ENCODE peak calls at places on chromosomes 2 and 18, in four cellular contexts. F is neural progenitor cell, X is HCT116, M is SK-N-SH. Q is an unnamed sample.

GRCh38 chr2:181312515-181312927 is 144.7 kb upstream of the ITGA4 start:
- DNase-seq in X (no peak), M (no peak), F (no peak), Q (peak)

GRCh38 chr18:62045316-62045715 is 141.5 kb downstream of the PIGN start:
- DNase-seq in M (no peak), X (no peak), F (no peak), Q (no peak)

GRCh38 chr18:34631071-34631470 is 79.0 kb upstream of the DTNA start:
- DNase-seq in X (no peak), M (no peak), F (no peak), Q (no peak)

GRCh38 chr2:41928593-41928992 is 119.2 kb upstream of the PKDCC start:
- DNase-seq in X (no peak), F (no peak), M (no peak), Q (no peak)

GRCh38 chr2:4673025-4673489 is 969.7 kb downstream of the DCDC2C start:
- DNase-seq in M (no peak), X (no peak), F (no peak), Q (no peak)

GRCh38 chr18:7117390-7118355 is at the start of gene LAMA1:
- DNase-seq in M (peak), F (peak), X (no peak), Q (no peak)

GRCh38 chr2:9914384-9915065 is 37.0 kb upstream of the GRHL1 start:
- DNase-seq in F (no peak), X (peak), M (no peak), Q (no peak)

GRCh38 chr2:200703132-200703925 is 108.4 kb upstream of the BZW1 start:
- DNase-seq in X (peak), F (peak), M (peak), Q (peak)

GRCh38 chr2:150138587-150138986 is 348.9 kb downstream of the RND3 start:
- DNase-seq in F (no peak), X (no peak), M (no peak), Q (no peak)

GRCh38 chr2:600542-601386 is 76.4 kb downstream of the TMEM18 start:
- DNase-seq in F (no peak), X (no peak), M (peak), Q (no peak)

GRCh38 chr2:108280466-108280865 is 8.2 kb upstream of the SULT1C2 start:
- DNase-seq in F (no peak), M (no peak), X (no peak), Q (no peak)

GRCh38 chr18:13371689-13372404 is 153.3 kb downstream of the LDLRAD4 start:
- DNase-seq in X (no peak), F (no peak), M (no peak), Q (no peak)

GRCh38 chr2:217706095-217706494 is 296.7 kb downstream of the TNS1 start:
- DNase-seq in F (no peak), X (no peak), M (no peak), Q (no peak)

GRCh38 chr2:129728251-129728972 is 251.1 kb upstream of the RAB6C start:
- DNase-seq in F (no peak), M (no peak), X (no peak), Q (no peak)

GRCh38 chr2:9703085-9703641 is 72.4 kb upstream of the YWHAQ start:
- DNase-seq in M (no peak), F (no peak), X (peak), Q (no peak)

GRCh38 chr2:106575955-106576354 is 88.8 kb downstream of the CD8B2 start:
- DNase-seq in X (no peak), F (peak), M (peak), Q (no peak)

GRCh38 chr2:152618188-152618564 is 99.1 kb downstream of the PRPF40A start:
- DNase-seq in M (no peak), F (no peak), X (no peak), Q (no peak)

GRCh38 chr2:235162544-235163197 is 210.9 kb downstream of the SH3BP4 start:
- DNase-seq in F (no peak), M (no peak), X (no peak), Q (no peak)

GRCh38 chr2:131076707-131077106 is 16.6 kb downstream of the FAM168B start:
- DNase-seq in X (no peak), F (no peak), M (no peak), Q (no peak)

GRCh38 chr2:225660262-225661091 is 261.0 kb downstream of the NYAP2 start:
- DNase-seq in F (peak), M (peak), X (peak), Q (peak)

GRCh38 chr2:227606476-227606875 is 7.8 kb downstream of the SCYGR2 start:
- DNase-seq in M (no peak), X (no peak), F (no peak), Q (no peak)

GRCh38 chr2:189305291-189305943 is 125.9 kb upstream of the COL5A2 start:
- DNase-seq in M (no peak), F (no peak), X (no peak), Q (no peak)

GRCh38 chr2:16281451-16282330 is 341.3 kb downstream of the MYCN start:
- DNase-seq in M (peak), F (peak), X (peak), Q (peak)

GRCh38 chr2:74548919-74549684 is 4.6 kb downstream of the LOXL3 start:
- DNase-seq in M (peak), X (no peak), F (peak), Q (no peak)

DNA sequence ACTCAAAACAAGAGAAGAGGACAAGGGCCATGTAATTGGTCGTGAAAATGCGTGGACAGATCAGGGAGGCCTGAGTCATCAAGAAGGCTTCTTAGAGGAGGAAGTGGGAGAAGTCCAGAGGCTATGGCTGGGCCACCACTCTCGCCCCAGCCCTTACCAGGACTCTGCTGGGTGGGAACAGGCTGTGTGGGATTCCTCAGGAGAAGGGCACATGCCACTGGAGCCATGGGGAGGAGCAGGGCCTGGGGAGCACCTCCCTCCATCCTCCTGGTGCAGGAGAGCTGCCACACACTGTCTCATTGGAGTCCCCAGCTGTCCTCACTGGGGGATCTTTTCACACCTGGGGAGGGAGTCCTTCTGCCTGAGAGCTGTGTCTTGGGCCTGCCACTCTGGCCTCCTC is 9.4 kb upstream of the RALB start:
- DNase-seq in X (no peak), F (no peak), M (no peak), Q (no peak)
- TF ChIP-seq EZH2phosphoT487 in X (no peak), F (no peak), M (no peak), Q (no peak)

GRCh38 chr2:64328415-64328722 is 125.6 kb upstream of the LGALSL start:
- DNase-seq in X (no peak), M (peak), F (no peak), Q (peak)

GRCh38 chr2:64325852-64326577 is 127.9 kb upstream of the LGALSL start:
- DNase-seq in F (no peak), X (no peak), M (no peak), Q (peak)

GRCh38 chr2:64327510-64328414 is 126.2 kb upstream of the LGALSL start:
- DNase-seq in X (no peak), M (peak), F (peak), Q (peak)

GRCh38 chr2:64326578-64327050 is 127.3 kb upstream of the LGALSL start:
- DNase-seq in M (no peak), X (no peak), F (no peak), Q (no peak)

DNA sequence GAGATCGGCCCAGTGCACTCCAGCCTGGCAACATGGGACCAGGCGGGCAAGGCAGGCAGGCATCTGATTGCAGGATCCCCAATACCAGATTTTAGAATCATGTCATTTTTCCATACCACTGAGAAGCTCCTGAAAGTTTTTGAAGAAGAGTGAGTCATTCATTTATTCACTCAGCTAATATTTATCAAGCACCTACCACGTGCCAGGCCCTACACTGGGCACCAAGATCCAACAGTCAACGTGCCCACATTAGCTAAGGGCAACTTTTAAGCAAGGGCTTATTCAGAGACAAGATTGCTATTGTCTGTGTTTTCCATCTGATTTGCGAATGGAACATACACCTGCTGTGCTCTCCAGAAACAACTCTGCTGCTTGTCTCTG is 126.8 kb upstream of the LGALSL start:
- DNase-seq in M (no peak), X (no peak), F (no peak), Q (no peak)
- H2AFZ ChIP-seq in M (no peak), X (no peak), F (no peak), Q (peak)

GRCh38 chr2:128514555-128514955 is 195.9 kb upstream of the HS6ST1 start:
- DNase-seq in M (no peak), F (no peak), X (no peak), Q (no peak)
- H3K4me3 ChIP-seq in M (no peak), F (no peak), X (no peak), Q (no peak)

DNA sequence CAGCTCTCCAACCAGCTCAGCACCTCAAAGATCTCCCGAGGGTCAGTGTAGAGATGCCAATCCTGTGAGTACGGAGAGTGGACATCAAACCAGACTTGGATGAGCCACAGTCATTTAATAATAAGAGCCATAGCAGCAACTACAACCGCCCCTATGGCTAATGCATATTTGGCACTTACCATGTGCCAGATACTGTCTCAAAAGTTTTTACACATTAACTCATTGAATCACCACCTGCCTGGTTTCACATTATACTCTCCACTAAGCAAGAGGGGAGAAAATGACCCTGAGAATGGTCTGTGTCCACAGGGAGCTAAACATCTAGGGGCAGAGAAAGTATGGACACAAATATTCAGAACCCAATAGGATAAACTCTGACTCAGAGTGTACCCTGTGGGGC is 2.6 kb downstream of the CNPPD1 start:
- DNase-seq in X (no peak), F (no peak), M (no peak), Q (no peak)
- TF ChIP-seq EZH2phosphoT487 in X (no peak), F (no peak), M (no peak), Q (no peak)

GRCh38 chr2:210072922-210073509 is 70.6 kb downstream of the RPE start:
- DNase-seq in F (peak), X (peak), M (peak), Q (peak)
- H2AFZ ChIP-seq in F (no peak), X (no peak), M (no peak), Q (peak)

GRCh38 chr2:239297142-239298125 is 103.4 kb downstream of the HDAC4 start:
- DNase-seq in M (no peak), F (no peak), X (no peak), Q (no peak)
- H3K4me3 ChIP-seq in M (no peak), F (no peak), X (no peak), Q (no peak)

DNA sequence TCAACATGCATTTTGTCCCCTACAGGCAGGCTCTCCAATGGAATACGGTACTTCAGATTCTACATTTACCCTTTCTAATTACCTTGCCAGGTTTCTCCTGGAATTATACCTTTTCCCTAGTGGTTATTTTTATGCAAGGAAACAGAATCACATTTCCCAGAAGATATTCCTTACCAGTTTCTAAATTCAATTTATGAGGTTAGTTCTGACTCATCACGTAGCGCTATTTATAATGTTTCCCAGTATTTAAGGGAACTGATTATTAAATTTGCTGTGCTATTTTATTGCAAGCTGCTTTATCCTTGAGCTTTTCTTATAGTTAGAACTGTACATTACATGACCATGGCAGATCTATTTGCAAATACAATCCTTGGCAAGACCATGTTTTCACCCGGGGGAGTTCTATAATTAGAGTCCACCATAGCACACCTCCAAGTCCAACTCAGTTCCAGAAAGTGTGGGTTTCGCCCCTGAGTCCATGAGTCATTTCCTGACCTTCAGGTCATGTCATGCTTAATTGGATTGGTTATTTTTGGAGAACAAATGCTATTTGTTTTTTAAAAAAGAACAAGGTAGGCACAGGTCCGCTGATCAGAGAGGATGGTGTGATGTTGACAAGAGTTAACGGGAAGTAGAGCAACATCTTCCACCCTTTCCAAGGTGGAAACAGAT is 126.6 kb downstream of the ZNF532 start:
- DNase-seq in F (no peak), M (no peak), X (no peak), Q (no peak)
- TF ChIP-seq EZH2phosphoT487 in F (no peak), M (no peak), X (no peak), Q (no peak)

GRCh38 chr2:187158452-187158851 is 289.6 kb downstream of the CALCRL start:
- DNase-seq in F (no peak), M (no peak), X (no peak), Q (no peak)
- H2AFZ ChIP-seq in F (peak), M (peak), X (no peak), Q (no peak)